ENCODE peak calls at places on chromosome 1, in seven cellular contexts. W is right atrium auricular region, P is hippocampal formation, B is RCC 7860, Y is mucosa of descending colon, Q is GM03348, H is suprapubic skin. E is an unnamed sample.

GRCh38 chr1:153958961-153959260 is 499 bp upstream of the CRTC2 start:
- DNase-seq in W (no peak), Y (no peak), B (no peak), Q (no peak), P (no peak), H (no peak), E (no peak)

GRCh38 chr1:228280106-228280901 is 72.5 kb downstream of the OBSCN start:
- DNase-seq in P (no peak), W (no peak), Y (peak), H (peak), Q (no peak), B (no peak), E (no peak)

GRCh38 chr1:30715216-30715615 is 8.2 kb downstream of the MATN1 start:
- DNase-seq in B (peak), Y (no peak), Q (no peak), H (no peak), W (no peak), P (no peak), E (no peak)

GRCh38 chr1:30877205-30877912 is 31.2 kb downstream of the SDC3 start:
- DNase-seq in H (no peak), Y (no peak), Q (peak), B (no peak), W (peak), P (peak), E (no peak)

GRCh38 chr1:181327796-181328195 is 155.5 kb upstream of the CACNA1E start:
- DNase-seq in Q (no peak), H (no peak), P (no peak), B (no peak), W (no peak), Y (no peak), E (no peak)

GRCh38 chr1:119279441-119280415 is 88.9 kb upstream of the HAO2 start:
- DNase-seq in P (no peak), Q (peak), H (no peak), B (peak), Y (no peak), W (no peak), E (peak)

GRCh38 chr1:208201241-208201640 is 42.9 kb downstream of the PLXNA2 start:
- DNase-seq in H (no peak), B (peak), Y (no peak), Q (peak), P (no peak), W (peak), E (peak)

GRCh38 chr1:20571427-20571826 is 17.5 kb upstream of the CDA start:
- DNase-seq in Y (no peak), P (no peak), H (no peak), B (no peak), W (no peak), Q (no peak), E (no peak)

GRCh38 chr1:156707486-156708244 is 2.3 kb upstream of the CRABP2 start:
- DNase-seq in B (no peak), W (no peak), Q (peak), H (peak), Y (no peak), P (no peak), E (peak)

GRCh38 chr1:6235302-6235680 is 473 bp downstream of the ICMT start:
- DNase-seq in Y (peak), H (no peak), P (no peak), W (no peak), Q (no peak), B (no peak), E (no peak)

GRCh38 chr1:110084226-110085078 is 14.0 kb upstream of the ALX3 start:
- DNase-seq in P (no peak), B (no peak), H (no peak), Q (peak), Y (peak), W (peak), E (peak)

GRCh38 chr1:10701145-10701544 is 95.3 kb downstream of the CASZ1 start:
- DNase-seq in H (no peak), Y (no peak), B (no peak), W (no peak), P (no peak), Q (no peak), E (no peak)

GRCh38 chr1:217133958-217134856 is 411.0 kb upstream of the ESRRG start:
- DNase-seq in H (no peak), Q (peak), P (no peak), W (no peak), B (no peak), Y (no peak), E (peak)

GRCh38 chr1:170675825-170676224 is 11.9 kb downstream of the PRRX1 start:
- DNase-seq in Y (no peak), W (no peak), P (no peak), B (no peak), Q (no peak), H (no peak), E (no peak)

GRCh38 chr1:11339346-11340247 is 66.6 kb downstream of the UBIAD1 start:
- DNase-seq in Y (no peak), W (no peak), B (no peak), P (no peak), Q (no peak), H (no peak), E (no peak)

GRCh38 chr1:36948147-36948546 is 86.2 kb downstream of the GRIK3 start:
- DNase-seq in Y (no peak), Q (no peak), W (no peak), P (no peak), B (no peak), H (no peak), E (no peak)

GRCh38 chr1:248804771-248805681 is 20.7 kb downstream of the SH3BP5L start:
- DNase-seq in P (no peak), Q (no peak), Y (no peak), H (no peak), B (no peak), W (no peak), E (no peak)

GRCh38 chr1:193437785-193438184 is 251.4 kb upstream of the B3GALT2 start:
- DNase-seq in P (no peak), Q (no peak), W (no peak), H (no peak), Y (no peak), B (no peak), E (no peak)

GRCh38 chr1:159012495-159012894 is 2.8 kb downstream of the IFI16 start:
- DNase-seq in H (no peak), P (no peak), W (no peak), Q (peak), Y (no peak), B (no peak), E (peak)

GRCh38 chr1:9391620-9392019 is 98.9 kb downstream of the SPSB1 start:
- DNase-seq in W (no peak), B (no peak), H (no peak), Y (no peak), Q (no peak), P (no peak), E (peak)

GRCh38 chr1:156491151-156491949 is 9.2 kb downstream of the MEF2D start:
- DNase-seq in Q (no peak), P (no peak), W (no peak), Y (peak), B (no peak), H (no peak), E (no peak)

GRCh38 chr1:71521655-71522264 is 440.9 kb upstream of the ZRANB2 start:
- DNase-seq in H (no peak), Q (peak), Y (no peak), W (no peak), B (no peak), P (no peak), E (peak)

GRCh38 chr1:68916227-68916853 is 419.5 kb upstream of the DEPDC1 start:
- DNase-seq in W (no peak), P (no peak), B (peak), H (no peak), Y (no peak), Q (no peak), E (peak)

GRCh38 chr1:5415621-5416020 is 576.6 kb downstream of the NPHP4 start:
- DNase-seq in Y (no peak), P (no peak), B (no peak), W (no peak), H (no peak), Q (no peak), E (no peak)

GRCh38 chr1:1889847-1890505 is 911 bp downstream of the GNB1 start:
- DNase-seq in B (no peak), W (no peak), Q (peak), Y (peak), P (peak), H (no peak), E (peak)

GRCh38 chr1:198681831-198682756 is 43.3 kb downstream of the PTPRC start:
- DNase-seq in W (no peak), B (peak), Y (peak), P (peak), H (peak), Q (peak), E (peak)

GRCh38 chr1:30737357-30738039 is 14.1 kb upstream of the MATN1 start:
- DNase-seq in Q (no peak), H (no peak), W (no peak), Y (peak), B (no peak), P (no peak), E (no peak)

GRCh38 chr1:9242338-9242969 is 7.9 kb downstream of the H6PD start:
- DNase-seq in H (peak), B (no peak), P (peak), W (peak), Q (no peak), Y (peak), E (no peak)

GRCh38 chr1:236204043-236204442 is 61.7 kb downstream of the GPR137B start:
- DNase-seq in H (no peak), B (no peak), P (no peak), Q (no peak), W (no peak), Y (no peak), E (no peak)

GRCh38 chr1:6600410-6601048 is 2.1 kb downstream of the KLHL21 start:
- DNase-seq in P (no peak), B (no peak), W (no peak), Q (no peak), Y (no peak), H (no peak), E (no peak)